ENCODE peak calls at places on chromosome 18, in six cellular contexts. W, A, K, Y, O and J are unnamed samples.

GRCh38 chr18:8969639-8970378 is 132.7 kb upstream of the NDUFV2 start:
- DNase-seq in W (no peak), A (no peak), K (no peak), Y (no peak), O (no peak), J (no peak)

GRCh38 chr18:48923746-48924580 is 26.8 kb downstream of the SMAD7 start:
- DNase-seq in W (no peak), A (no peak), K (no peak), Y (no peak), O (no peak), J (no peak)

GRCh38 chr18:54210463-54210862 is 14.0 kb downstream of the MBD2 start:
- DNase-seq in W (no peak), A (no peak), K (no peak), Y (no peak), O (no peak), J (no peak)

GRCh38 chr18:10047237-10047636 is 133.4 kb downstream of the VAPA start:
- DNase-seq in W (no peak), A (no peak), K (no peak), Y (no peak), O (no peak), J (no peak)

GRCh38 chr18:37666986-37667385 is 101.4 kb upstream of the CELF4 start:
- DNase-seq in W (no peak), A (no peak), K (no peak), Y (no peak), O (no peak), J (no peak)

GRCh38 chr18:61531182-61531581 is 198.0 kb downstream of the CDH20 start:
- DNase-seq in W (no peak), A (no peak), K (no peak), Y (no peak), O (no peak), J (no peak)

GRCh38 chr18:58580078-58580477 is 48.8 kb downstream of the ALPK2 start:
- DNase-seq in W (no peak), A (no peak), K (no peak), Y (no peak), O (no peak), J (no peak)

GRCh38 chr18:35871337-35871736 is 101.1 kb upstream of the RMP24 start:
- DNase-seq in W (no peak), A (no peak), K (no peak), Y (no peak), O (no peak), J (no peak)

GRCh38 chr18:43422483-43422882 is 145.2 kb upstream of the SYT4 start:
- DNase-seq in W (peak), A (no peak), K (no peak), Y (no peak), O (no peak), J (no peak)

GRCh38 chr18:36314098-36314497 is 16.6 kb downstream of the FHOD3 start:
- DNase-seq in W (no peak), A (no peak), K (no peak), Y (no peak), O (no peak), J (no peak)

GRCh38 chr18:22606563-22607283 is 189.0 kb upstream of the CTAGE1 start:
- DNase-seq in W (peak), A (no peak), K (no peak), Y (no peak), O (no peak), J (no peak)

GRCh38 chr18:7317804-7318231 is 86.9 kb downstream of the LRRC30 start:
- DNase-seq in W (no peak), A (no peak), K (no peak), Y (no peak), O (no peak), J (no peak)

GRCh38 chr18:37361223-37362157 is 204.1 kb downstream of the CELF4 start:
- DNase-seq in W (no peak), A (no peak), K (no peak), Y (no peak), O (no peak), J (no peak)

GRCh38 chr18:57776767-57777166 is 26.3 kb downstream of the ATP8B1 start:
- DNase-seq in W (no peak), A (no peak), K (no peak), Y (peak), O (no peak), J (no peak)

GRCh38 chr18:34330308-34330707 is 105.6 kb upstream of the NOL4 start:
- DNase-seq in W (no peak), A (no peak), K (no peak), Y (no peak), O (no peak), J (no peak)

GRCh38 chr18:2572892-2573291 is 1.5 kb downstream of the NDC80 start:
- DNase-seq in W (no peak), A (no peak), K (no peak), Y (no peak), O (no peak), J (no peak)

GRCh38 chr18:36672437-36673344 is 156.1 kb downstream of the TPGS2 start:
- DNase-seq in W (no peak), A (no peak), K (no peak), Y (no peak), O (no peak), J (no peak)

GRCh38 chr18:25590456-25590855 is 238.5 kb upstream of the ZNF521 start:
- DNase-seq in W (no peak), A (no peak), K (no peak), Y (no peak), O (no peak), J (no peak)

GRCh38 chr18:2847341-2848144 is 737 bp downstream of the EMILIN2 start:
- DNase-seq in W (peak), A (no peak), K (no peak), Y (peak), O (no peak), J (no peak)

GRCh38 chr18:74288730-74289129 is 3.0 kb downstream of the CYB5A start:
- DNase-seq in W (no peak), A (peak), K (no peak), Y (no peak), O (no peak), J (no peak)

GRCh38 chr18:43534511-43534910 is 257.2 kb upstream of the SYT4 start:
- DNase-seq in W (no peak), A (no peak), K (no peak), Y (no peak), O (no peak), J (no peak)

GRCh38 chr18:44579745-44580144 is 100.9 kb upstream of the SETBP1 start:
- DNase-seq in W (no peak), A (no peak), K (no peak), Y (no peak), O (no peak), J (no peak)

GRCh38 chr18:75977069-75977468 is 518.0 kb downstream of the ZNF516 start:
- DNase-seq in W (no peak), A (no peak), K (no peak), Y (no peak), O (no peak), J (no peak)

GRCh38 chr18:59909289-59910036 is 9.7 kb downstream of the PMAIP1 start:
- DNase-seq in W (no peak), A (no peak), K (no peak), Y (no peak), O (no peak), J (no peak)

GRCh38 chr18:49071365-49071764 is 120.6 kb upstream of the SMAD7 start:
- DNase-seq in W (no peak), A (no peak), K (no peak), Y (no peak), O (no peak), J (no peak)

GRCh38 chr18:77105021-77105420 is 27.6 kb downstream of the MBP start:
- DNase-seq in W (no peak), A (no peak), K (no peak), Y (no peak), O (no peak), J (no peak)

GRCh38 chr18:33616556-33616955 is 38.5 kb downstream of the ASXL3 start:
- DNase-seq in W (no peak), A (no peak), K (no peak), Y (no peak), O (no peak), J (no peak)

GRCh38 chr18:2425426-2426317 is 145.6 kb downstream of the METTL4 start:
- DNase-seq in W (no peak), A (no peak), K (no peak), Y (no peak), O (no peak), J (no peak)

GRCh38 chr18:44458777-44459176 is 221.9 kb upstream of the SETBP1 start:
- DNase-seq in W (no peak), A (no peak), K (no peak), Y (no peak), O (no peak), J (no peak)

GRCh38 chr18:11689031-11689971 is at the start of gene GNAL:
- DNase-seq in W (peak), A (peak), K (peak), Y (peak), O (no peak), J (peak)

GRCh38 chr18:12336251-12336650 is 28.2 kb downstream of the TUBB6 start:
- DNase-seq in W (peak), A (no peak), K (peak), Y (no peak), O (no peak), J (no peak)

GRCh38 chr18:39966275-39966674 is 1988.8 kb upstream of the PIK3C3 start:
- DNase-seq in W (peak), A (no peak), K (peak), Y (no peak), O (no peak), J (no peak)

GRCh38 chr18:23068692-23069305 is 66.5 kb upstream of the CABLES1 start:
- DNase-seq in W (no peak), A (no peak), K (no peak), Y (no peak), O (no peak), J (no peak)

GRCh38 chr18:2442726-2443275 is 128.5 kb downstream of the METTL4 start:
- DNase-seq in W (no peak), A (no peak), K (no peak), Y (no peak), O (no peak), J (no peak)

DNA sequence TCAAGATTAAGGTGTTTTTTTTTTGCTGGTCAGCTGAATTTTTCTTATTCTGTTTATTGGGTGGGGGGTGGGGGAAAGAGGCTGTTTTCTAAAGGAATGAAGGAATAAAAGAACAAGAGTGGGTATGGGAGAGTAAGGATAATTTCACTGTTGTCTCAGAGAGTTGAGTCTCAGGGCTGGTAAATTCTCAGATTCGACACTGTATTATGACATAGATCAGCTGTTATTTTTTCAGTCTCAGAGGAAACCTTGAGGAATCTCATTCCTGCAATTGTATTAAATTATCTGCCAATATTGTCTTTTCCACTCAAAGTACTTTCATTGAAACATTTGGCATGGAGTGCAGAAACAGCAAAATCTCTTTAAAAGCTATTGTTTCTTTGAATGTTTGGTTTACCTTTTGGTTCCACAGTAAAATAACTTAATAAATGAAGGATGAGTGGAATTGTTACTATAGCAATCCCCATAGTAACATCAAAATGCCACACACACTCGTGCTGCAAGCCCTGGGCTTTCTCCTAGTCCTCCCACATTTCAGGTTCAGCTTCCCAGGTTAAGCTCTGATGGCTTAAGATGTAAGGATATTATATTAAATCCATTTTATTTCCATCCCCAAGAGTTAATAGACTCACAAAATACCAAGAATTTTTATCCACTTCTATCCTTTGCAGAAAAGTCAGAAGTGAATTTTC is 478.7 kb upstream of the TCF4 start:
- DNase-seq in W (no peak), A (no peak), K (no peak), Y (no peak), O (no peak), J (no peak)
- TF ChIP-seq ATF3 in W (no peak), A (no peak), K (no peak), Y (no peak), O (no peak), J (no peak)

GRCh38 chr18:13375302-13376255 is 157.0 kb downstream of the LDLRAD4 start:
- DNase-seq in W (no peak), A (no peak), K (no peak), Y (no peak), O (peak), J (peak)
- TF ChIP-seq ATF3 in W (no peak), A (no peak), K (no peak), Y (peak), O (no peak), J (no peak)

GRCh38 chr18:24395049-24395780 is 2.4 kb downstream of the OSBPL1A start:
- DNase-seq in W (no peak), A (no peak), K (no peak), Y (no peak), O (no peak), J (no peak)
- TF ChIP-seq ATF3 in W (no peak), A (no peak), K (no peak), Y (no peak), O (no peak), J (no peak)

DNA sequence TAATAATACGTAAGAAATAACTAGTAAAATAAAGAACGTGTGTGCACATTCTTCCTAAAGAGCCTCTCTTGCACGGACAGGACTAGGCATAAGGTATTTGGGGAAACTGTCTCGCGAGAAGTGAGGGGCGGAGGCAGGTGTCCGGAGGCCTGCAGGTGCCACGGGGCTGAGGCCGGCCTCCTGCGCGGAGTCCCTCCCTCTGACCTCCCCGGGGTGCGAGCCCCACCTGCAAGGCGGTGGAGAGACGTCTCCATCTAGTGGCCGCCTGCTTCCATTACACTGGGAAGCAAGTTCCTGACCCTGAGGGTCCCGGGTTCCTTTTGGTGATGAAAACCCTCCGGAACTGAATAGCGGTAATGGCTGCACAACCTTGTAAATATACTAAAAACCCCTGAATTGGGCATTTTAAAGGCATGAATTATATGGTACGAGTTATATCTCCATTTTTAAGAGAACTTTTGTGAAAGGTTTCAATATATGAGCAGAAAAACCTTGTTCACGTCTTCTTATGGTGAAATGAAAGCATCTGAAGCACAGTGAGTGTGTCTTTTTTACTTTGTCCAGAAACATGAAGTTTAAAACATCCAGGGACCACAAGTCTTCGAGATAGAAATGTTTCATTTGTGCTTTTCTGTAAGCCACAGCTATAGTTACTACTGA is 35.5 kb upstream of the CTDP1 start:
- DNase-seq in W (peak), A (peak), K (no peak), Y (peak), O (peak), J (peak)
- TF ChIP-seq ATF3 in W (no peak), A (no peak), K (no peak), Y (no peak), O (no peak), J (no peak)

GRCh38 chr18:50388988-50389387 is 14.1 kb downstream of the SKA1 start:
- DNase-seq in W (no peak), A (no peak), K (no peak), Y (no peak), O (no peak), J (no peak)
- TF ChIP-seq ATF3 in W (no peak), A (no peak), K (no peak), Y (no peak), O (no peak), J (no peak)